ENCODE peak calls at places on chromosomes 7 and 10, in nine cellular contexts. K, Q, B, H, U, N, R, J and W are unnamed samples.

GRCh38 chr10:97673736-97674525 is 13.1 kb downstream of the AVPI1 start:
- DNase-seq in B (no peak), N (no peak), U (no peak), R (peak; percentile 86), K (peak; percentile 45), Q (peak; percentile 59), J (no peak), H (no peak), W (peak; percentile 56)

GRCh38 chr7:7395785-7396184 is 139.9 kb downstream of the COL28A1 start:
- DNase-seq in N (no peak), R (no peak), U (no peak), J (no peak), H (no peak), Q (no peak), B (no peak), K (no peak), W (no peak)

GRCh38 chr7:65846008-65846570 is 26.8 kb upstream of the VKORC1L1 start:
- DNase-seq in H (no peak), J (no peak), N (no peak), R (no peak), Q (no peak), U (peak; percentile 35), K (no peak), B (no peak), W (no peak)

GRCh38 chr7:148319316-148319808 is 271.2 kb upstream of the C7orf33 start:
- DNase-seq in Q (no peak), R (no peak), N (no peak), K (no peak), U (no peak), J (no peak), B (no peak), H (no peak), W (no peak)

GRCh38 chr10:43026039-43026973 is 50.6 kb upstream of the RET start:
- DNase-seq in N (no peak), J (no peak), R (no peak), U (no peak), H (peak; percentile 50), Q (no peak), K (no peak), B (no peak), W (no peak)

GRCh38 chr10:101902032-101902799 is 58.6 kb upstream of the KCNIP2 start:
- DNase-seq in R (no peak), N (peak; percentile 80), Q (no peak), K (no peak), U (no peak), H (no peak), J (no peak), B (no peak), W (no peak)

GRCh38 chr7:139088268-139088667 is 21.3 kb downstream of the ZC3HAV1 start:
- DNase-seq in B (no peak), K (no peak), U (no peak), R (no peak), H (no peak), N (no peak), Q (no peak), J (no peak), W (no peak)

GRCh38 chr7:49577576-49577975 is 195.9 kb upstream of the VWC2 start:
- DNase-seq in Q (no peak), N (no peak), K (no peak), J (no peak), U (no peak), R (no peak), B (no peak), H (no peak), W (no peak)

GRCh38 chr10:35364808-35365207 is 28.5 kb downstream of the CCNY start:
- DNase-seq in Q (no peak), B (no peak), J (no peak), K (no peak), U (peak; percentile 67), H (no peak), R (no peak), N (no peak), W (no peak)

GRCh38 chr10:4195214-4195613 is 410.2 kb upstream of the KLF6 start:
- DNase-seq in R (peak; percentile 82), B (no peak), J (no peak), Q (no peak), U (no peak), K (no peak), N (no peak), H (no peak), W (no peak)

GRCh38 chr10:4199196-4199595 is 414.2 kb upstream of the KLF6 start:
- DNase-seq in B (no peak), J (no peak), U (no peak), N (no peak), R (no peak), K (no peak), H (no peak), Q (no peak), W (no peak)

GRCh38 chr10:4198216-4198615 is 413.2 kb upstream of the KLF6 start:
- DNase-seq in K (no peak), R (no peak), B (no peak), H (no peak), N (no peak), U (no peak), Q (no peak), J (no peak), W (no peak)

GRCh38 chr10:4197676-4198075 is 412.7 kb upstream of the KLF6 start:
- DNase-seq in Q (no peak), B (no peak), N (no peak), J (no peak), K (no peak), H (no peak), R (no peak), U (no peak), W (no peak)

DNA sequence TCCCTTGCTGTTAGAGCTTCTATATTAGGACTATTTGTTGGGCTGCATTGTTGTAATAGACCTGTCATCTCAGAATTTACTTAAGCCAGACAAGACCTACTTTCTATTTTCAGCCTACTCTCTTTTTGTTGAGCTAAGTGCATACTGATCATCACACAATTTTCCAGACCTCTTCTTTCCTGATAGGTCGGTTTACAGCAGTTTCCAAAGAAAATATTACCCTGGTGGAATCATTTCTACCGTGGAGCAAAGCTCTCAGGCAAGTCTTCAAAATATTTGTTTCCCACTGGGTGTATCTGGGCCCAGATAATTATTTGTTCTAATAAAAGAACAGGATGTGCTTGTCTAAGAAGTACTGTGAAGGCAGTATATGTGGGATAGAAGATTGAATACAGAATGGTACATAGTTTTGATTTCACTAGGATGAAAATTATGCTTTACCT is 412.0 kb upstream of the KLF6 start:
- DNase-seq in Q (no peak), J (no peak), H (no peak), U (no peak), B (no peak), R (no peak), K (no peak), N (no peak), W (no peak)
- H3K4me3 ChIP-seq in Q (no peak overlapping the region), J (no peak overlapping the region), H (no peak overlapping the region), U (no peak overlapping the region), B (no peak overlapping the region), R (no peak overlapping the region), K (no peak overlapping the region), N (no peak overlapping the region), W (no peak overlapping the region)

GRCh38 chr10:2130906-2131305 is 393.6 kb upstream of the ADARB2 start:
- DNase-seq in H (no peak), R (no peak), K (no peak), J (no peak), U (no peak), B (no peak), N (no peak), Q (no peak), W (no peak)
- TF ChIP-seq CTCF in H (no peak), R (no peak), K (no peak), J (no peak), U (no peak), B (no peak), N (no peak), Q (no peak), W (no peak)

DNA sequence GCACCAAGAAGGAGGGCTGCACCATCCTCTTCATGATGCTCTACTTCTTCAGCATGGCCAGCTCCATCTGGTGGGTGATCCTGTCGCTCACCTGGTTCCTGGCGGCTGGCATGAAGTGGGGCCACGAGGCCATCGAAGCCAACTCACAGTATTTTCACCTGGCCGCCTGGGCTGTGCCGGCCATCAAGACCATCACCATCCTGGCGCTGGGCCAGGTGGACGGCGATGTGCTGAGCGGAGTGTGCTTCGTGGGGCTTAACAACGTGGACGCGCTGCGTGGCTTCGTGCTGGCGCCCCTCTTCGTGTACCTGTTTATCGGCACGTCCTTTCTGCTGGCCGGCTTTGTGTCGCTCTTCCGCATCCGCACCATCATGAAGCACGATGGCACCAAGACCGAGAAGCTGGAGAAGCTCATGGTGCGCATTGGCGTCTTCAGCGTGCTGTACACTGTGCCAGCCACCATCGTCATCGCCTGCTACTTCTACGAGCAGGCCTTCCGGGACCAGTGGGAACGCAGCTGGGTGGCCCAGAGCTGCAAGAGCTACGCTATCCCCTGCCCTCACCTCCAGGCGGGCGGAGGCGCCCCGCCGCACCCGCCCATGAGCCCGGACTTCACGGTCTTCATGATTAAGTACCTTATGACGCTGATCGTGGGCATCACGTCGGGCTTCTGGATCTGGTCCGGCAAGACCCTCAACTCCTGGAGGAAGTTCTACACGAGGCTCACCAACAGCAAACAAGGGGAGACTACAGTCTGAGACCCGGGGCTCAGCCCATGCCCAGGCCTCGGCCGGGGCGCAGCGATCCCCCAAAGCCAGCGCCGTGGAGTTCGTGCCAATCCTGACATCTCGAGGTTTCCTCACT is 2.1 kb downstream of the FZD1 start:
- DNase-seq in Q (no peak), B (no peak), R (no peak), H (peak; percentile 68), J (peak; percentile 16), N (peak; percentile 10), K (peak; percentile 23), U (peak; percentile 32), W (no peak)
- H3K4me3 ChIP-seq in Q (no peak overlapping the region), B (peak overlapping the region; percentile 67), R (peak overlapping the region; percentile 74), H (peak overlapping the region; percentile 90), J (peak overlapping the region; percentile 71), N (no peak overlapping the region), K (peak overlapping the region; percentile 71), U (peak overlapping the region; percentile 84), W (peak overlapping the region; percentile 73)

GRCh38 chr7:108452707-108453106 is 3.5 kb downstream of the NRCAM start:
- DNase-seq in U (peak; percentile 25), B (no peak), H (no peak), N (peak; percentile 41), K (no peak), J (no peak), R (peak; percentile 63), Q (peak; percentile 31), W (no peak)
- TF ChIP-seq CTCF in U (peak; percentile 36), B (peak; percentile 58), H (peak; percentile 5), N (peak; percentile 49), K (peak; percentile 30), J (peak; percentile 13), R (peak; percentile 75), Q (peak; percentile 80), W (peak; percentile 51)